ENCODE peak calls at places on chromosome 6, in six cellular contexts. Z is OCI-M1; S is mammary epithelial cell; L is HFFc6; N is CD8-positive, alpha-beta T cell; U is ecto neural progenitor cell. G is an unnamed sample.

GRCh38 chr6:54493138-54493537 is 184.9 kb downstream of the TINAG start:
- DNase-seq in Z (no peak), S (peak; percentile 93), L (peak; percentile 75), N (no peak), U (no peak), G (peak; percentile 34)

GRCh38 chr6:2264932-2265331 is 19.5 kb upstream of the GMDS start:
- DNase-seq in Z (no peak), S (peak; percentile 87), L (peak; percentile 4), N (no peak), U (no peak), G (no peak)

GRCh38 chr6:76683985-76684384 is 611.5 kb upstream of the IMPG1 start:
- DNase-seq in Z (no peak), S (no peak), L (no peak), N (no peak), U (no peak), G (no peak)

GRCh38 chr6:166333172-166333995 is 9.0 kb downstream of the SFT2D1 start:
- DNase-seq in Z (peak; percentile 34), S (no peak), L (no peak), N (no peak), U (no peak), G (no peak)

GRCh38 chr6:19837511-19838441 is 606 bp downstream of the ID4 start:
- DNase-seq in Z (no peak), S (peak; percentile 29), L (peak; percentile 28), N (no peak), U (peak; percentile 78), G (no peak)

GRCh38 chr6:40251609-40252008 is 317.3 kb upstream of the MOCS1 start:
- DNase-seq in Z (no peak), S (no peak), L (no peak), N (no peak), U (no peak), G (no peak)

GRCh38 chr6:12801141-12801540 is 84.6 kb downstream of the PHACTR1 start:
- DNase-seq in Z (no peak), S (no peak), L (no peak), N (no peak), U (no peak), G (peak; percentile 22)

GRCh38 chr6:140253096-140253495 is 878.6 kb upstream of the CITED2 start:
- DNase-seq in Z (no peak), S (no peak), L (peak; percentile 40), N (no peak), U (no peak), G (no peak)